ENCODE peak calls at places on chromosomes 5 and 9, in ten cellular contexts. O is T-helper 17 cell; Y is GM23248; J is frontal cortex; D is activated naive CD8-positive, alpha-beta T cell treated with anti-CD3 and anti-CD28 coated beads, Interleukin-2, amount 50 U/mL, for 24 hours; C is stomach; U is EL; M is GM04504; R is mesenchymal stem cell; T is skeletal muscle cell. F is an unnamed sample.

GRCh38 chr9:68548241-68548640 is 7.6 kb upstream of the TMEM252 start:
- DNase-seq in O (no peak), U (no peak), J (no peak), R (no peak), Y (no peak), C (no peak), M (no peak), T (no peak), D (no peak), F (no peak)

GRCh38 chr9:16726023-16726422 is 144.4 kb downstream of the BNC2 start:
- DNase-seq in T (no peak), D (no peak), J (no peak), Y (peak; percentile 58), R (peak; percentile 64), U (peak; percentile 47), C (no peak), M (no peak), O (no peak), F (no peak)

GRCh38 chr5:123092696-123093095 is 3.7 kb downstream of the PRDM6 start:
- DNase-seq in R (no peak), C (no peak), D (no peak), T (no peak), Y (no peak), J (no peak), O (no peak), M (no peak), U (no peak), F (no peak)

GRCh38 chr5:107483196-107483595 is 187.5 kb downstream of the EFNA5 start:
- DNase-seq in M (no peak), U (no peak), Y (no peak), J (no peak), T (no peak), R (no peak), C (no peak), D (no peak), O (no peak), F (no peak)

GRCh38 chr5:54516051-54516645 is 1.4 kb upstream of the SNX18 start:
- DNase-seq in O (no peak), Y (peak; percentile 35), R (no peak), D (no peak), C (no peak), U (no peak), J (no peak), M (no peak), T (no peak), F (no peak)

GRCh38 chr9:117120061-117120460 is 294.8 kb downstream of the ASTN2 start:
- DNase-seq in D (no peak), R (no peak), J (no peak), U (no peak), M (no peak), T (no peak), Y (no peak), C (no peak), O (no peak), F (peak; percentile 24)

GRCh38 chr5:6377582-6378127 is 692 bp downstream of the MED10 start:
- DNase-seq in T (no peak), U (no peak), J (no peak), R (peak; percentile 27), Y (peak; percentile 34), D (no peak), M (peak; percentile 0), C (no peak), O (no peak), F (no peak)

GRCh38 chr5:69137807-69138206 is 29.1 kb upstream of the CCNB1 start:
- DNase-seq in U (no peak), C (no peak), T (no peak), M (no peak), J (no peak), D (no peak), O (no peak), Y (no peak), R (no peak), F (no peak)

GRCh38 chr9:75087279-75087823 is 604 bp downstream of the NMRK1 start:
- DNase-seq in O (peak; percentile 21), Y (peak; percentile 78), D (peak; percentile 47), T (no peak), U (peak; percentile 57), R (peak; percentile 76), J (no peak), C (peak; percentile 58), M (no peak), F (peak; percentile 48)

GRCh38 chr5:149902177-149902576 is 42.4 kb downstream of the PDE6A start:
- DNase-seq in Y (no peak), O (no peak), R (no peak), J (no peak), D (no peak), C (no peak), T (no peak), M (no peak), U (no peak), F (no peak)